ENCODE peak calls at places on chromosomes 1 and 21, in nine cellular contexts. E, P, M, H, X, U, R, N and F are unnamed samples.

GRCh38 chr1:234589064-234589765 is 20.8 kb downstream of the IRF2BP2 start:
- DNase-seq in M (no peak), E (no peak), N (no peak), X (no peak), U (no peak), P (no peak), R (no peak), H (no peak), F (no peak)

GRCh38 chr1:200118779-200119505 is 91.4 kb downstream of the NR5A2 start:
- DNase-seq in E (no peak), M (no peak), R (no peak), X (peak; percentile 89), H (no peak), N (no peak), P (no peak), U (no peak), F (no peak)

GRCh38 chr1:183732251-183732650 is 72.7 kb upstream of the RGL1 start:
- DNase-seq in H (no peak), N (no peak), M (no peak), X (no peak), E (no peak), U (no peak), P (no peak), R (no peak), F (no peak)

GRCh38 chr1:232150770-232151548 is 479.0 kb downstream of the SIPA1L2 start:
- DNase-seq in N (no peak), H (no peak), E (no peak), P (no peak), M (no peak), X (no peak), U (no peak), R (no peak), F (no peak)

GRCh38 chr1:241834733-241835377 is 13.1 kb upstream of the EXO1 start:
- DNase-seq in P (peak; percentile 61), U (peak; percentile 49), H (no peak), R (peak; percentile 21), E (peak; percentile 40), N (no peak), X (peak; percentile 1), M (peak; percentile 69), F (no peak)

GRCh38 chr21:42630626-42631025 is 22.8 kb upstream of the PDE9A start:
- DNase-seq in X (no peak), R (no peak), N (no peak), P (no peak), E (no peak), H (no peak), U (no peak), M (no peak), F (peak; percentile 45)

GRCh38 chr1:199089393-199090122 is 450.7 kb downstream of the PTPRC start:
- DNase-seq in R (no peak), X (no peak), P (no peak), E (no peak), H (no peak), N (no peak), U (no peak), M (no peak), F (no peak)

GRCh38 chr1:102550729-102551384 is 554.1 kb upstream of the OLFM3 start:
- DNase-seq in X (no peak), M (no peak), N (no peak), P (peak; percentile 5), U (peak; percentile 24), E (no peak), R (peak; percentile 18), H (no peak), F (peak; percentile 78)

GRCh38 chr21:38920631-38921398 is 115.1 kb downstream of the ETS2 start:
- DNase-seq in X (no peak), R (no peak), U (peak; percentile 61), P (no peak), N (no peak), M (peak; percentile 95), H (no peak), E (no peak), F (no peak)

GRCh38 chr1:227453962-227454361 is 109.4 kb upstream of the ZNF678 start:
- DNase-seq in P (no peak), U (no peak), X (no peak), N (no peak), H (no peak), E (no peak), M (no peak), R (no peak), F (no peak)

GRCh38 chr1:75908717-75909152 is 23.5 kb downstream of the ASB17 start:
- DNase-seq in P (peak; percentile 27), U (peak; percentile 9), M (peak; percentile 62), R (peak; percentile 67), E (peak; percentile 28), H (no peak), X (no peak), N (no peak), F (peak; percentile 65)

GRCh38 chr1:248858096-248858890 is 592 bp downstream of the ZNF692 start:
- DNase-seq in P (peak; percentile 30), U (peak; percentile 84), H (no peak), N (no peak), E (peak; percentile 15), R (peak; percentile 77), M (peak; percentile 36), X (no peak), F (peak; percentile 95)

GRCh38 chr1:112520166-112520565 is 11.4 kb downstream of the WNT2B start:
- DNase-seq in M (no peak), H (no peak), N (no peak), P (no peak), X (no peak), U (no peak), E (no peak), R (no peak), F (peak; percentile 72)

GRCh38 chr1:224387302-224387912 is 30.7 kb downstream of the CNIH4 start:
- DNase-seq in P (no peak), N (no peak), U (no peak), X (no peak), M (no peak), R (no peak), E (no peak), H (no peak), F (no peak)

GRCh38 chr1:76799700-76800099 is 67.6 kb upstream of the ST6GALNAC5 start:
- DNase-seq in X (no peak), P (no peak), H (no peak), M (no peak), U (no peak), R (peak; percentile 13), N (no peak), E (no peak), F (no peak)

GRCh38 chr1:205424881-205425635 is 3.2 kb upstream of the LEMD1 start:
- DNase-seq in H (no peak), U (no peak), P (no peak), M (no peak), R (no peak), N (no peak), X (no peak), E (no peak), F (peak; percentile 31)

GRCh38 chr1:107501081-107501605 is 360.3 kb downstream of the NTNG1 start:
- DNase-seq in X (no peak), H (no peak), R (no peak), P (no peak), E (no peak), N (no peak), U (no peak), M (no peak), F (no peak)

GRCh38 chr1:148379170-148379500 is 104.0 kb downstream of the PPIAL4G start:
- DNase-seq in M (no peak), P (no peak), E (no peak), U (no peak), X (no peak), N (no peak), H (no peak), R (no peak), F (no peak)

GRCh38 chr1:7012461-7012924 is 227.2 kb downstream of the CAMTA1 start:
- DNase-seq in N (no peak), P (no peak), M (no peak), U (no peak), H (no peak), E (no peak), R (no peak), X (no peak), F (peak; percentile 32)

GRCh38 chr1:197284325-197284724 is 16.3 kb downstream of the CRB1 start:
- DNase-seq in E (no peak), X (no peak), P (no peak), N (no peak), U (no peak), H (no peak), M (peak; percentile 85), R (peak; percentile 3), F (no peak)

GRCh38 chr1:197159461-197159860 is 13.0 kb upstream of the ASPM start:
- DNase-seq in N (no peak), E (no peak), P (no peak), H (no peak), M (no peak), R (no peak), X (no peak), U (no peak), F (no peak)

GRCh38 chr1:44084998-44085675 is 33.5 kb upstream of the KLF17 start:
- DNase-seq in E (peak; percentile 25), M (peak; percentile 92), N (no peak), U (peak; percentile 73), X (no peak), H (no peak), R (no peak), P (peak; percentile 22), F (peak; percentile 66)

GRCh38 chr1:245260116-245260882 is 105.5 kb downstream of the KIF26B start:
- DNase-seq in X (no peak), E (no peak), N (no peak), P (no peak), U (no peak), M (peak; percentile 99), H (no peak), R (no peak), F (no peak)

GRCh38 chr1:24393892-24394291 is 19.7 kb downstream of the STPG1 start:
- DNase-seq in H (no peak), P (no peak), M (peak; percentile 82), E (no peak), R (no peak), N (no peak), X (no peak), U (peak; percentile 82), F (no peak)

GRCh38 chr21:46325073-46325912 is 1.3 kb downstream of the PCNT start:
- DNase-seq in M (peak; percentile 19), X (peak; percentile 23), R (peak; percentile 68), N (no peak), H (no peak), U (peak; percentile 60), P (no peak), E (no peak), F (peak; percentile 88)

GRCh38 chr1:112369389-112370285 is 26.4 kb upstream of the CTTNBP2NL start:
- DNase-seq in X (peak; percentile 80), R (peak; percentile 76), N (peak; percentile 66), H (peak; percentile 69), U (peak; percentile 93), P (peak; percentile 67), E (no peak), M (peak; percentile 66), F (peak; percentile 93)

GRCh38 chr1:2539312-2539907 is 9.3 kb upstream of the HES5 start:
- DNase-seq in H (no peak), M (no peak), P (no peak), N (no peak), X (no peak), E (no peak), R (no peak), U (no peak), F (peak; percentile 70)

GRCh38 chr1:8382051-8382505 is 64.2 kb downstream of the SLC45A1 start:
- DNase-seq in X (no peak), P (no peak), N (no peak), E (no peak), M (peak; percentile 92), H (no peak), R (no peak), U (peak; percentile 14), F (peak; percentile 76)

GRCh38 chr1:170126691-170127090 is 19.1 kb upstream of the NTMT2 start:
- DNase-seq in U (peak; percentile 84), H (no peak), E (peak; percentile 67), N (no peak), M (peak; percentile 69), X (no peak), R (no peak), P (peak; percentile 47), F (peak; percentile 94)

GRCh38 chr1:244165021-244165420 is 113.9 kb downstream of the ZBTB18 start:
- DNase-seq in M (no peak), H (no peak), R (no peak), E (no peak), X (no peak), U (no peak), P (no peak), N (no peak), F (no peak)

GRCh38 chr1:223105568-223105967 is 37.5 kb downstream of the TLR5 start:
- DNase-seq in R (no peak), N (no peak), E (no peak), U (no peak), P (no peak), M (no peak), H (no peak), X (no peak), F (no peak)